ENCODE peak calls at places on chromosome 22, in seven cellular contexts. U is H1, J is HCT116, W is SK-N-SH, O is HepG2, Q is K562, C is GM12878. I is an unnamed sample. For H3K36me3, the result is how much of the 10 kb centered on the place peaks cover.

GRCh38 chr22:33049125-33049729 is 9.0 kb downstream of the SYN3 start:
- DNase-seq in C (peak), O (peak), J (peak), U (peak), W (peak), Q (peak), I (peak)

GRCh38 chr22:33271390-33272161 is 213.4 kb upstream of the SYN3 start:
- DNase-seq in O (no peak), J (no peak), C (peak), W (no peak), Q (no peak), U (no peak), I (no peak)

GRCh38 chr22:22810018-22810427 is 77.6 kb upstream of the IGLL5 start:
- DNase-seq in C (no peak), U (no peak), O (peak), J (peak), W (peak), Q (peak), I (no peak)

GRCh38 chr22:31343235-31344191 is 2.6 kb downstream of the PATZ1 start:
- DNase-seq in O (no peak), Q (no peak), J (no peak), U (peak), C (no peak), W (peak), I (no peak)

GRCh38 chr22:41568811-41569210 is 8.0 kb downstream of the CSDC2 start:
- DNase-seq in J (no peak), W (peak), U (no peak), O (no peak), Q (no peak), C (no peak), I (no peak)

GRCh38 chr22:19036523-19037273 is 85.5 kb downstream of the DGCR2 start:
- DNase-seq in J (no peak), Q (no peak), U (no peak), W (no peak), C (no peak), O (no peak), I (no peak)

GRCh38 chr22:23325183-23325582 is 144.9 kb downstream of the BCR start:
- DNase-seq in J (no peak), U (no peak), Q (no peak), C (no peak), O (no peak), W (no peak), I (no peak)

GRCh38 chr22:19937616-19938473 is 3.7 kb upstream of the COMT start:
- DNase-seq in Q (no peak), O (peak), J (no peak), W (no peak), C (no peak), U (no peak), I (no peak)

GRCh38 chr22:21009638-21010425 is 5.1 kb upstream of the P2RX6 start:
- DNase-seq in J (no peak), Q (peak), C (no peak), O (peak), U (peak), W (no peak), I (no peak)

GRCh38 chr22:47192651-47193437 is 430.4 kb downstream of the TBC1D22A start:
- DNase-seq in Q (peak), W (no peak), O (no peak), U (no peak), J (peak), C (no peak), I (no peak)

GRCh38 chr22:46073683-46074504 is 76.4 kb upstream of the PPARA start:
- DNase-seq in J (no peak), U (no peak), Q (no peak), C (no peak), W (no peak), O (no peak), I (no peak)

GRCh38 chr22:46072981-46073682 is 77.2 kb upstream of the PPARA start:
- DNase-seq in O (no peak), Q (no peak), C (no peak), W (no peak), J (no peak), U (no peak), I (no peak)

GRCh38 chr22:46076651-46077339 is 73.5 kb upstream of the PPARA start:
- DNase-seq in C (no peak), J (no peak), O (no peak), Q (no peak), W (no peak), U (no peak), I (no peak)

GRCh38 chr22:46075764-46076531 is 74.4 kb upstream of the PPARA start:
- DNase-seq in J (no peak), Q (no peak), C (no peak), U (no peak), W (no peak), O (no peak), I (no peak)

DNA sequence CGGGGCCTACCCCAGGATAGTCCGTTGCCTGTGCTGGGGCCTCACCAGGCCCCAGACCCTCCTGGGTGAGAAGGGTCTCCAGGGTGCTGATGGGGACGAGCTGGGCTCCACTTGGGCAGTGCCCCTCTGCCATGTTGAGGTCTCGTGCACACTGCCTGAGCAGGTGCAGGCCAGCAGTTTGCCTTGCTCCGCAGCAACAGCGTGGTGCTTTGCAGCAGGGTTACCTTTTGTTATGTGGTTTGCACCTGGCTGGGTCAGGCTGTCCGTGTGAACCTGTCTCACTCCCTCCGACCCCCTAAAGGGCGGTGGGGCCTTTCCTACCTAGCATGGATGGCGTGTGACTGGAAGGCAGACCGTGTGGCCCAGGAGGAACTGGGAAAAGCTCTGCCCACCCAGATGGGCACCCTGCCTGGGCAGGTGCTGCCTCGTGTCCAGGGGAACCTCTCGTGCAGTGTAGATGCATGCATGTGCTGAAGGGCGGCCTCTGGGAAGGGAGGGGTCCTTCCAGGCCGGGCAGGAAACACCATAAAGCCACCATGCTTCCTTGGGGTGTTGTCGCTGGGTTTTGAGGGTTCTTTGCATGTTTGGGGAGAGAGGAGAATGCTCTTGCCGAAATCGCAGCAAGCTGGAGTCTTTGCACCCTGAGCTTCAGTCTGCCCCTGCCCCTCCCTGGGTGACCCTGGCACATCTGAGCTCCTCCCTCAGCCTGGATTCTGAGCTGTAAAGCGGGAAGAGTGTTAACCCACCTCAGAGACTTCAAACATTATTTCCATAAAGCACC is 75.4 kb upstream of the PPARA start:
- DNase-seq in U (no peak), W (no peak), Q (no peak), J (no peak), C (no peak), O (no peak), I (no peak)
- TF ChIP-seq POLR2AphosphoS5 in U (no peak), W (no peak), Q (no peak), J (peak), C (no peak), O (no peak), I (peak)

DNA sequence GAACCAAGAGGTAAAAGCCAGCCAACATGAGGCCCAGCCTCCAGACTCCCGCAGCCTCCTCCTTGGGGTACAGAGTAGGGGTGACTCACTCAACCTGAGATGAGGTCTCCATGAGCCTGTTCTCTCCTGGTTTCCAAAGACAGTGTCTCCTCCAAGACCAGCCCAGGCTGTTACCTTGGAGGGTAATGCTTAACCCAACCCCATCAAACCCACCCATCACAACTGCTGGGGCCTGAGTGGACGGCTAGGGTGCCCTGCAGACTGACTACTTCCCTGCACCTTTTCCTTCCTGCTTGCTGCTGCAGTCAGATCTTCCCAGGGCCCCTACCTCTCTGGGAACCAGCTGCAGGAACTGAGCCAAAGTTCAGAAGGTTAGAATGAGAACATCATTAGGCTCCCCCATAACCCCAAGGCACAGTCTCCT is 5.1 kb upstream of the NOL12 start:
- DNase-seq in Q (no peak), U (no peak), C (no peak), J (no peak), W (no peak), O (no peak), I (no peak)
- TF ChIP-seq SIN3A in Q (no peak), U (no peak), C (no peak), J (no peak), W (no peak), O (no peak), I (no peak)

GRCh38 chr22:35419756-35420155 is 19.8 kb downstream of the MCM5 start:
- DNase-seq in Q (no peak), C (no peak), U (no peak), W (no peak), J (no peak), O (no peak), I (no peak)

GRCh38 chr22:35424081-35424480 is 24.1 kb downstream of the MCM5 start:
- DNase-seq in C (no peak), Q (no peak), O (no peak), W (no peak), U (no peak), J (no peak), I (no peak)

GRCh38 chr22:35421121-35421520 is 21.2 kb downstream of the MCM5 start:
- DNase-seq in Q (no peak), U (no peak), C (no peak), O (no peak), W (no peak), J (no peak), I (no peak)

GRCh38 chr22:35422936-35423335 is 23.0 kb downstream of the MCM5 start:
- DNase-seq in U (no peak), J (no peak), C (no peak), W (no peak), O (no peak), Q (no peak), I (no peak)

DNA sequence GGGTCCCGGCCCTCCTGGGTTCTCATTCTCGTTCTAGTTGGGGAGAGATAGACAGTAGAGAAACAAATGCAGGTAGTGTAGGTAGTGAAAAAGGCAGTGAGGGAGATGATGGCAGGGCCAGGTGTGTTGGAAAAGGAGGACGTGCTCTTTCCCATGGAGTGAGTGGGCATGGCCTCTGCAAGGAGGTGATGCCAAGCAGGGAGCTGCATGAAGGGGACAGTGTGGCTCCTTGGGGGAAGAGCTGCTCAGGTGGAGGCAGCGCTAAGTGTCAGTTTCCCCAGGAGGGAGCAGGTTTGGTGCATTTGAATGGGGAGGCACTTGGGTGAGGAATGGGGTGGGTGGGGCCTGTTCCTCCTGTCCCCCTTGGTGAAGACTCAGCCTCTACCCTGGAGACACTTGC is 22.2 kb downstream of the MCM5 start:
- DNase-seq in O (no peak), C (no peak), J (no peak), Q (no peak), W (no peak), U (no peak), I (no peak)
- H3K36me3 ChIP-seq in O (under half), C (half or more), J (under half), Q (half or more), W (under half), U (half or more), I (under half)

GRCh38 chr22:37923927-37924326 is 17.8 kb downstream of the MICALL1 start:
- DNase-seq in C (no peak), U (no peak), W (peak), O (no peak), Q (no peak), J (no peak), I (no peak)

GRCh38 chr22:37924386-37925065 is 18.4 kb downstream of the MICALL1 start:
- DNase-seq in O (no peak), J (no peak), Q (no peak), W (peak), U (no peak), C (no peak), I (no peak)

GRCh38 chr22:37926358-37926757 is 20.3 kb downstream of the MICALL1 start:
- DNase-seq in O (no peak), U (no peak), C (no peak), W (peak), Q (no peak), J (no peak), I (no peak)

GRCh38 chr22:37925767-37926166 is 19.7 kb downstream of the MICALL1 start:
- DNase-seq in O (no peak), Q (no peak), W (peak), U (no peak), J (no peak), C (no peak), I (no peak)

GRCh38 chr22:37925311-37925710 is 19.2 kb downstream of the MICALL1 start:
- DNase-seq in J (no peak), W (peak), O (no peak), C (no peak), U (no peak), Q (no peak), I (no peak)
- TF ChIP-seq POLR2AphosphoS5 in J (no peak), W (no peak), O (no peak), C (no peak), U (no peak), Q (no peak), I (no peak)

GRCh38 chr22:37384691-37385090 is 42.6 kb downstream of the ELFN2 start:
- DNase-seq in U (no peak), Q (no peak), O (no peak), C (no peak), W (no peak), J (no peak), I (no peak)

GRCh38 chr22:37386441-37386840 is 40.8 kb downstream of the ELFN2 start:
- DNase-seq in U (no peak), C (no peak), W (no peak), O (no peak), Q (peak), J (no peak), I (no peak)

GRCh38 chr22:37381489-37381888 is 45.8 kb downstream of the ELFN2 start:
- DNase-seq in Q (no peak), O (no peak), W (no peak), C (no peak), J (no peak), U (no peak), I (no peak)

GRCh38 chr22:37379716-37380115 is 47.6 kb downstream of the ELFN2 start:
- DNase-seq in J (no peak), O (no peak), Q (no peak), U (no peak), W (no peak), C (no peak), I (no peak)

DNA sequence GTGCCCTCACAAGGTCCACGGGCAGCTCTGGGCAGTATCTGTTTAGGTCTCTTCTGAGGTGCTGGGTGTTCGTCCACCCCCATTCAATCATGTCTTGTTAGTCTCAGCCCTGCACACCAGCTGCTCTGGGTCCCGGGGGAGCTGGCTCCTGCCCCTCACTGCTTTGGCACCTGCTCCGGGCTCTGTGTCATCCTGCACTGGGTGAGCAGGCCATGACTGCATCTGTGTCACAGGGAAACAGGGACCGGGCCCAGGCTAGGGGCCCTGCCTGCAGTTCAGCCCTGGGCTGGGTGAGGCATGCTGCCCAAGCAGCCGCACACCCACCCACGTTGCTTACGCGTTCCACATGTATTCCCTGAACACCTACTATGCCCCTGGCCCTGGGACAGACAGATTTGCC is 43.9 kb downstream of the ELFN2 start:
- DNase-seq in O (no peak), C (no peak), J (no peak), U (no peak), W (no peak), Q (no peak), I (no peak)
- TF ChIP-seq SIN3A in O (no peak), C (no peak), J (no peak), U (no peak), W (no peak), Q (no peak), I (no peak)

DNA sequence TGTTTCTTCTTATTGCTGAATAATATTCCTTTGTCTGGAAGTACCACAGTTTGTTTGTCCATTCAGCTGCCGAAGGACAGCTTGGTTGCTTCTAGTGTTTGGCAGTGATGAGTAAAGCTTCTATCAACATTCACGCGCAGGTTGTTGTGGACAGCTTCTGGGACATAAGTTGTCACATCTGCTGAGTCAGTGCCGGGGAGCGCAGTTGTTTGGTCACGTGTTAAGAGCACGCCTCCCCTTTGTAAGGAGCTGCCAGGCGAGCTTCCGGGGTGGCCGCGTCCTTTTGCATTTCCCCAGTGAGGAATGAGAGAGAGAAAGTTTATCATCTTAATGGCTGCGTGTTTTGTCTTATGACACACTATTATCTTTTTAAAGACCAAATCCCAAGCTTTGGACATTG is 30.3 kb downstream of the SAMM50 start:
- DNase-seq in U (no peak), C (no peak), W (no peak), O (no peak), Q (peak), J (no peak), I (no peak)
- H3K36me3 ChIP-seq in U (under half), C (under half), W (half or more), O (under half), Q (half or more), J (under half), I (under half)

GRCh38 chr22:17980638-17981051 is 43.7 kb downstream of the MICAL3 start:
- DNase-seq in J (no peak), U (no peak), O (no peak), Q (peak), W (peak), C (no peak), I (no peak)
- TF ChIP-seq POLR2AphosphoS5 in J (no peak), U (no peak), O (no peak), Q (peak), W (no peak), C (no peak), I (no peak)

GRCh38 chr22:27990879-27991278 is 71.8 kb upstream of the PITPNB start:
- DNase-seq in O (peak), C (no peak), J (peak), U (peak), W (peak), Q (peak), I (no peak)
- TF ChIP-seq SIN3A in O (no peak), C (no peak), J (no peak), U (peak), W (no peak), Q (no peak), I (no peak)

GRCh38 chr22:38744981-38745380 is 10.8 kb downstream of the SUN2 start:
- DNase-seq in J (no peak), U (no peak), W (no peak), Q (no peak), O (no peak), C (no peak), I (no peak)
- H3K36me3 ChIP-seq in J (under half), U (under half), W (under half), Q (half or more), O (under half), C (under half), I (under half)

I was measured in Panc1.